ENCODE peak calls at places on chromosomes 1 and 21, in four cellular contexts. T is lower lobe of right lung, P is cardiac muscle cell, X is prostate gland. U is an unnamed sample. For H3K4me1, the result is how much of the 10 kb centered on the place peaks cover.

GRCh38 chr1:169086603-169087455 is 19.7 kb upstream of the ATP1B1 start:
- DNase-seq in P (peak), X (no peak), T (no peak), U (no peak)

GRCh38 chr1:7022058-7022457 is 236.8 kb downstream of the CAMTA1 start:
- DNase-seq in X (no peak), P (no peak), T (no peak), U (no peak)

GRCh38 chr1:159925713-159926066 is 383 bp upstream of the TAGLN2 start:
- DNase-seq in X (peak), T (peak), P (no peak), U (no peak)

GRCh38 chr1:64691631-64692030 is 53.2 kb upstream of the RAVER2 start:
- DNase-seq in T (no peak), X (no peak), P (peak), U (no peak)

GRCh38 chr1:225950905-225951351 is 9.9 kb upstream of the LEFTY2 start:
- DNase-seq in T (no peak), X (no peak), P (no peak), U (no peak)

GRCh38 chr1:15106608-15107007 is 46.9 kb upstream of the TMEM51 start:
- DNase-seq in T (peak), P (peak), X (no peak), U (no peak)

GRCh38 chr21:33396966-33397365 is 6.2 kb upstream of the IFNGR2 start:
- DNase-seq in X (no peak), T (no peak), P (peak), U (no peak)

GRCh38 chr1:93615201-93616150 is 66.2 kb downstream of the BCAR3 start:
- DNase-seq in P (peak), X (no peak), T (no peak), U (no peak)

GRCh38 chr21:45556645-45557601 is 14.7 kb upstream of the SLC19A1 start:
- DNase-seq in T (peak), X (no peak), P (no peak), U (no peak)

GRCh38 chr1:58432813-58433668 is 113.5 kb downstream of the OMA1 start:
- DNase-seq in P (peak), X (no peak), T (no peak), U (no peak)

GRCh38 chr1:35073265-35073811 is 5.8 kb upstream of the ZMYM1 start:
- DNase-seq in P (no peak), T (no peak), X (no peak), U (no peak)

GRCh38 chr1:241717975-241718374 is 65.9 kb downstream of the WDR64 start:
- DNase-seq in T (no peak), P (no peak), X (no peak), U (no peak)

GRCh38 chr1:26785611-26786436 is 1.9 kb upstream of the PIGV start:
- DNase-seq in T (no peak), P (peak), X (no peak), U (no peak)

GRCh38 chr1:160669802-160670201 is 23.0 kb upstream of the SLAMF1 start:
- DNase-seq in X (no peak), T (no peak), P (no peak), U (no peak)

GRCh38 chr1:40047769-40048168 is 7.2 kb downstream of the CAP1 start:
- DNase-seq in X (no peak), P (no peak), T (no peak), U (no peak)

GRCh38 chr1:53392460-53392859 is 64.6 kb upstream of the LRP8 start:
- DNase-seq in P (no peak), T (peak), X (no peak), U (no peak)

GRCh38 chr21:29029524-29029923 is 5.1 kb downstream of the USP16 start:
- DNase-seq in T (no peak), X (no peak), P (no peak), U (no peak)

DNA sequence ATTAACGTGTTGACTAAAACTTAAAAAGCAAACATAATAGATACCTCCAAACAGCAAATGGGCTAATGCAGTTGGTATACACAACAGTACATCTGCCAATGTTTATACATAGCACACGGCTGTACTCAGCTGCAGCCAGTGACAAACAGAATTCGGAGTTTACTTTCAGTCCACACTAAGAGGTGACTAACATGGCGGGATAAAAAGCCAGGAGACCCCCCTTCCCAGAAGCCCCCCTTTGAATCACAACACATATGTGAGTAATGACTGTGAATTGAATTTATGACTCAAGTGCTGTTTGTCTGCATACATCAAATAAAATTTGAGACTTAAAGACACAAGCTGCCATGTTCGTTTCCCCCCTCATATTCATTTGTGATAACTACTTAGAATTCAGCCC is 113.2 kb downstream of the RUNX1 start:
- DNase-seq in P (no peak), X (no peak), T (no peak), U (no peak)
- H3K4me1 ChIP-seq in P (under half), X (under half), T (under half), U (under half)

GRCh38 chr1:217139513-217139912 is 416.3 kb upstream of the ESRRG start:
- DNase-seq in X (no peak), T (no peak), P (no peak), U (no peak)
- H3K4me1 ChIP-seq in X (under half), T (under half), P (under half), U (under half)

GRCh38 chr1:3602375-3602774 is 8.9 kb downstream of the MEGF6 start:
- DNase-seq in T (no peak), X (no peak), P (no peak), U (no peak)
- H3K4me1 ChIP-seq in T (under half), X (under half), P (under half), U (under half)

GRCh38 chr1:9807541-9807940 is 16.2 kb downstream of the CLSTN1 start:
- DNase-seq in X (no peak), T (no peak), P (no peak), U (no peak)
- H3K4me1 ChIP-seq in X (under half), T (under half), P (under half), U (under half)

GRCh38 chr1:214546076-214546475 is 5.3 kb downstream of the PTPN14 start:
- DNase-seq in P (no peak), X (no peak), T (no peak), U (no peak)
- H3K4me1 ChIP-seq in P (under half), X (under half), T (under half), U (half or more)

GRCh38 chr1:10057744-10058294 is 25.1 kb downstream of the UBE4B start:
- DNase-seq in X (no peak), P (no peak), T (no peak), U (no peak)

GRCh38 chr1:10057305-10057704 is 24.5 kb downstream of the UBE4B start:
- DNase-seq in T (no peak), X (no peak), P (peak), U (no peak)

GRCh38 chr1:10061276-10061675 is 28.5 kb downstream of the UBE4B start:
- DNase-seq in T (no peak), P (no peak), X (no peak), U (no peak)

GRCh38 chr1:10059329-10059691 is 26.6 kb downstream of the UBE4B start:
- DNase-seq in X (no peak), P (no peak), T (no peak), U (no peak)

GRCh38 chr1:10060311-10061100 is 27.7 kb downstream of the UBE4B start:
- DNase-seq in X (no peak), T (no peak), P (no peak), U (no peak)
- H3K4me1 ChIP-seq in X (under half), T (under half), P (under half), U (under half)

GRCh38 chr1:8024329-8024728 is 1.8 kb downstream of the ERRFI1 start:
- DNase-seq in P (no peak), T (no peak), X (no peak), U (no peak)

GRCh38 chr1:8023287-8023994 is 2.7 kb downstream of the ERRFI1 start:
- DNase-seq in P (peak), X (no peak), T (no peak), U (no peak)

GRCh38 chr1:8025061-8025670 is 943 bp downstream of the ERRFI1 start:
- DNase-seq in P (peak), X (no peak), T (no peak), U (no peak)

GRCh38 chr1:8022395-8023286 is 3.5 kb downstream of the ERRFI1 start:
- DNase-seq in X (no peak), P (no peak), T (no peak), U (no peak)

DNA sequence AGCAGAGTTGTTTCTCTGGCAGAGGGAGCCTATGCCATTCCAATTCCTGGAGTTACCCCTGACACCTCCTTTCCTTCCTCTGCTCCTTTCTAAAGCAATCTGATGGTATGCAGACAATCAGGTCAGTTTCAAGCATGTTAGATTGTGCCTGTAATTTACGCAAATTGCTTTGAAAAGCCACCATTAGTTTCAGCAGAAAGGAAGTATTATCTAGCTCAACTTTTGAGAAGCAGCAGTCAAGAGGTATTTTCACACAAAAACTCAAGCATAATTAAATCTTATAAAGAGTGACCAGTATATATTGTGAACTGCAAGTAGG is 2.2 kb downstream of the ERRFI1 start:
- DNase-seq in T (no peak), P (no peak), X (no peak), U (no peak)
- H3K4me1 ChIP-seq in T (half or more), P (under half), X (under half), U (under half)

GRCh38 chr1:89889336-89889640 is 68.5 kb downstream of the LRRC8D start:
- DNase-seq in P (no peak), X (no peak), T (no peak), U (no peak)

GRCh38 chr1:89887270-89887669 is 66.4 kb downstream of the LRRC8D start:
- DNase-seq in P (peak), X (no peak), T (no peak), U (no peak)

GRCh38 chr1:89892816-89893215 is 72.0 kb downstream of the LRRC8D start:
- DNase-seq in X (no peak), P (no peak), T (no peak), U (no peak)

GRCh38 chr1:89888480-89889335 is 67.9 kb downstream of the LRRC8D start:
- DNase-seq in X (no peak), P (no peak), T (no peak), U (no peak)

DNA sequence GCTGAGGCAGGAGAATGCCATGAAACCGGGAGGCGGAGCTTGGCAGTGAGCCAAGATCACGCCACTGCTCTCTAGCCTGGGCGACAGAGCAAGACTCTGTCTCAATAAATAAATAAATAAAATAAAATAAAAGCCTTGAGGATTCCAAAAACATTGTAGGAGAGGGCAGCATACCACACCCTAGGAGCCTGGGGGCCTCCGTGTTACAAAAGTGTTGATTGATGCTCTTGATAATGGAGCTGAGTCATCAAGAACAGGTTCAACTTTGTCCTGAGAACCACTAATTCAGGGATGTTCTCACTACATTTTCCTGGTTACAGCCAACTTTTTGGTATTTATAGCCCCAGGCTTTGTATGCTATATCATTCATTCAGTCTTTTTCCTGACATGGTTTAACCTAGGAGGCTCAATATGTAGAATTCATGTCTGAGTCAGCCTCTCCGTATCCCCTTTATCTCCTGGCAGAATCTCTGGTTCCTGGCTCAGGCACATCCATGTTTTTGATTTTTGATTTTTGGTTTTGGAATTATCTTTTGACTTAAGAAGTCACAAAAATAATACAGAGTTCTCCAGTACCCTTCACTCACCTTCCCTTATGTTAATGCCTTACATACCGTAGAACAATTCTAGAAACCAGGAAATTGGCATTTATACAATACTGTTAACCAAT is 69.4 kb downstream of the LRRC8D start:
- DNase-seq in X (no peak), T (no peak), P (peak), U (no peak)
- H3K4me1 ChIP-seq in X (under half), T (under half), P (under half), U (under half)

DNA sequence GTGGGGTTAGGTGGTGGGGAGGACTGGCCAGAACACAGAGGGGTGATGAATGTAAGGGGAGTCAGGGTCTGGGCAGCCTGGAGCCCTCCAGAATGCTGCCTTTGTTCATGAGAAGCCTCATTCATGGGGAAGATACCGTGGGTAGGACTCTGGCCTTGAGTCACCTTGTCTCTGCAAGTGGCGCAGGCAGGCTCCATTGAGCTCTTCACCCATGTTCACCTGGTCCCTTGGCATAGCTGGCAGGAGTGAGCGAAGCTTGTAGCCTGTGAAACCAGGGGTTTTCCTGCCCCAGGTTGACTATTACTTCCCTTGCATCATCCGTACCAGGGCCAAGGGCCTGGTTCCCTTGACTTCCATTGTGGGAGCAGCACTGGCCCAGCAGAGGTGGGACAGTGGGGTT is 25.8 kb downstream of the SOX13 start:
- DNase-seq in X (no peak), T (no peak), P (no peak), U (no peak)
- H3K4me1 ChIP-seq in X (under half), T (half or more), P (under half), U (under half)